ENCODE peak calls at places on chromosomes 13 and 19, in seven cellular contexts. One of them, this sample, is unnamed.
A peak's percentile ranks its signal among the peaks of the same experiment; 100 is the strongest.

GRCh38 chr13:31328549-31329229 is 128.9 kb downstream of the B3GLCT start:
- DNase-seq in body of pancreas: no peak
- DNase-seq in AG09319: no peak
- DNase-seq in lower leg skin: no peak
- DNase-seq in A549: no peak
- DNase-seq in progenitor cell of endocrine pancreas: no peak
- DNase-seq in WTC11: no peak
- DNase-seq in this sample: no peak

GRCh38 chr13:100559886-100560285 is 28.7 kb downstream of the GGACT start:
- DNase-seq in body of pancreas: no peak
- DNase-seq in AG09319: no peak
- DNase-seq in lower leg skin: no peak
- DNase-seq in A549: no peak
- DNase-seq in progenitor cell of endocrine pancreas: no peak
- DNase-seq in WTC11: no peak
- DNase-seq in this sample: no peak

GRCh38 chr13:65882810-65883209 is 1347.3 kb downstream of the PCDH9 start:
- DNase-seq in body of pancreas: no peak
- DNase-seq in AG09319: no peak
- DNase-seq in lower leg skin: no peak
- DNase-seq in A549: no peak
- DNase-seq in progenitor cell of endocrine pancreas: no peak
- DNase-seq in WTC11: peak; percentile 11
- DNase-seq in this sample: no peak

GRCh38 chr19:11418518-11419506 is at the start of gene RGL3:
- DNase-seq in body of pancreas: peak; percentile 70
- DNase-seq in AG09319: no peak
- DNase-seq in lower leg skin: no peak
- DNase-seq in A549: no peak
- DNase-seq in progenitor cell of endocrine pancreas: peak; percentile 79
- DNase-seq in WTC11: peak; percentile 93
- DNase-seq in this sample: peak; percentile 53

GRCh38 chr13:110023729-110024645 is 237.6 kb upstream of the IRS2 start:
- DNase-seq in body of pancreas: peak; percentile 56
- DNase-seq in AG09319: no peak
- DNase-seq in lower leg skin: no peak
- DNase-seq in A549: no peak
- DNase-seq in progenitor cell of endocrine pancreas: no peak
- DNase-seq in WTC11: no peak
- DNase-seq in this sample: no peak

GRCh38 chr19:10432736-10433130 is 12.4 kb downstream of the PDE4A start:
- DNase-seq in body of pancreas: peak; percentile 73
- DNase-seq in AG09319: no peak
- DNase-seq in lower leg skin: no peak
- DNase-seq in A549: no peak
- DNase-seq in progenitor cell of endocrine pancreas: no peak
- DNase-seq in WTC11: no peak
- DNase-seq in this sample: no peak

GRCh38 chr13:76887070-76887563 is 912 bp upstream of the KCTD12 start:
- DNase-seq in body of pancreas: no peak
- DNase-seq in AG09319: no peak
- DNase-seq in lower leg skin: no peak
- DNase-seq in A549: no peak
- DNase-seq in progenitor cell of endocrine pancreas: no peak
- DNase-seq in WTC11: peak; percentile 45
- DNase-seq in this sample: peak; percentile 35

GRCh38 chr13:30196025-30196424 is 111.3 kb downstream of the KATNAL1 start:
- DNase-seq in body of pancreas: no peak
- DNase-seq in AG09319: no peak
- DNase-seq in lower leg skin: no peak
- DNase-seq in A549: no peak
- DNase-seq in progenitor cell of endocrine pancreas: no peak
- DNase-seq in WTC11: peak; percentile 55
- DNase-seq in this sample: no peak

GRCh38 chr19:40232949-40233810 is 6.7 kb upstream of the CCNP start:
- DNase-seq in body of pancreas: no peak
- DNase-seq in AG09319: no peak
- DNase-seq in lower leg skin: no peak
- DNase-seq in A549: no peak
- DNase-seq in progenitor cell of endocrine pancreas: no peak
- DNase-seq in WTC11: no peak
- DNase-seq in this sample: no peak

GRCh38 chr13:50594276-50594970 is 249.1 kb downstream of the DLEU7 start:
- DNase-seq in body of pancreas: no peak
- DNase-seq in AG09319: no peak
- DNase-seq in lower leg skin: no peak
- DNase-seq in A549: no peak
- DNase-seq in progenitor cell of endocrine pancreas: peak; percentile 20
- DNase-seq in WTC11: peak; percentile 43
- DNase-seq in this sample: peak; percentile 14

GRCh38 chr19:29812881-29813275 is 1.1 kb downstream of the CCNE1 start:
- DNase-seq in body of pancreas: no peak
- DNase-seq in AG09319: no peak
- DNase-seq in lower leg skin: no peak
- DNase-seq in A549: no peak
- DNase-seq in progenitor cell of endocrine pancreas: no peak
- DNase-seq in WTC11: no peak
- DNase-seq in this sample: peak; percentile 27

GRCh38 chr13:50365683-50366391 is 350.6 kb downstream of the KCNRG start:
- DNase-seq in body of pancreas: peak; percentile 57
- DNase-seq in AG09319: no peak
- DNase-seq in lower leg skin: no peak
- DNase-seq in A549: peak; percentile 59
- DNase-seq in progenitor cell of endocrine pancreas: no peak
- DNase-seq in WTC11: no peak
- DNase-seq in this sample: peak; percentile 34

GRCh38 chr19:37931941-37932655 is 25.1 kb downstream of the SIPA1L3 start:
- DNase-seq in body of pancreas: peak; percentile 92
- DNase-seq in AG09319: no peak
- DNase-seq in lower leg skin: peak; percentile 75
- DNase-seq in A549: peak; percentile 96
- DNase-seq in progenitor cell of endocrine pancreas: peak; percentile 62
- DNase-seq in WTC11: peak; percentile 69
- DNase-seq in this sample: peak; percentile 93

GRCh38 chr19:34173145-34173956 is 1.0 kb downstream of the LSM14A start:
- DNase-seq in body of pancreas: peak; percentile 44
- DNase-seq in AG09319: no peak
- DNase-seq in lower leg skin: peak; percentile 47
- DNase-seq in A549: peak; percentile 69
- DNase-seq in progenitor cell of endocrine pancreas: peak; percentile 18
- DNase-seq in WTC11: peak; percentile 59
- DNase-seq in this sample: peak; percentile 64

GRCh38 chr13:51620165-51620983 is 36.1 kb downstream of the WDFY2 start:
- DNase-seq in body of pancreas: no peak
- DNase-seq in AG09319: no peak
- DNase-seq in lower leg skin: no peak
- DNase-seq in A549: no peak
- DNase-seq in progenitor cell of endocrine pancreas: no peak
- DNase-seq in WTC11: no peak
- DNase-seq in this sample: no peak

GRCh38 chr13:112968910-112969691 is at the start of gene MCF2L:
- DNase-seq in body of pancreas: peak; percentile 66
- DNase-seq in AG09319: peak; percentile 5
- DNase-seq in lower leg skin: no peak
- DNase-seq in A549: peak; percentile 16
- DNase-seq in progenitor cell of endocrine pancreas: no peak
- DNase-seq in WTC11: no peak
- DNase-seq in this sample: peak; percentile 77

GRCh38 chr13:114154476-114154875 is 22.1 kb upstream of the RASA3 start:
- DNase-seq in body of pancreas: no peak
- DNase-seq in AG09319: no peak
- DNase-seq in lower leg skin: no peak
- DNase-seq in A549: no peak
- DNase-seq in progenitor cell of endocrine pancreas: no peak
- DNase-seq in WTC11: no peak
- DNase-seq in this sample: no peak

GRCh38 chr13:35925669-35926068 is 205.5 kb downstream of the DCLK1 start:
- DNase-seq in body of pancreas: no peak
- DNase-seq in AG09319: no peak
- DNase-seq in lower leg skin: no peak
- DNase-seq in A549: no peak
- DNase-seq in progenitor cell of endocrine pancreas: no peak
- DNase-seq in WTC11: no peak
- DNase-seq in this sample: no peak

GRCh38 chr13:111184685-111185401 is 69.7 kb downstream of the ARHGEF7 start:
- DNase-seq in body of pancreas: no peak
- DNase-seq in AG09319: no peak
- DNase-seq in lower leg skin: no peak
- DNase-seq in A549: no peak
- DNase-seq in progenitor cell of endocrine pancreas: no peak
- DNase-seq in WTC11: no peak
- DNase-seq in this sample: no peak

GRCh38 chr19:33156354-33156753 is 24.4 kb downstream of the WDR88 start:
- DNase-seq in body of pancreas: no peak
- DNase-seq in AG09319: no peak
- DNase-seq in lower leg skin: no peak
- DNase-seq in A549: no peak
- DNase-seq in progenitor cell of endocrine pancreas: no peak
- DNase-seq in WTC11: no peak
- DNase-seq in this sample: no peak

GRCh38 chr13:68234278-68234677 is 1004.1 kb upstream of the PCDH9 start:
- DNase-seq in body of pancreas: no peak
- DNase-seq in AG09319: no peak
- DNase-seq in lower leg skin: no peak
- DNase-seq in A549: peak; percentile 3
- DNase-seq in progenitor cell of endocrine pancreas: no peak
- DNase-seq in WTC11: no peak
- DNase-seq in this sample: peak; percentile 6

GRCh38 chr13:94112227-94112626 is 367.3 kb downstream of the DCT start:
- DNase-seq in body of pancreas: peak; percentile 34
- DNase-seq in AG09319: peak; percentile 77
- DNase-seq in lower leg skin: peak; percentile 26
- DNase-seq in A549: peak; percentile 4
- DNase-seq in progenitor cell of endocrine pancreas: no peak
- DNase-seq in WTC11: no peak
- DNase-seq in this sample: peak; percentile 19

GRCh38 chr13:106548064-106548696 is 12.7 kb upstream of the EFNB2 start:
- DNase-seq in body of pancreas: no peak
- DNase-seq in AG09319: no peak
- DNase-seq in lower leg skin: no peak
- DNase-seq in A549: peak; percentile 37
- DNase-seq in progenitor cell of endocrine pancreas: no peak
- DNase-seq in WTC11: no peak
- DNase-seq in this sample: no peak

GRCh38 chr19:12834418-12834943 is at the start of gene RTBDN:
- DNase-seq in body of pancreas: no peak
- DNase-seq in AG09319: no peak
- DNase-seq in lower leg skin: no peak
- DNase-seq in A549: no peak
- DNase-seq in progenitor cell of endocrine pancreas: no peak
- DNase-seq in WTC11: peak; percentile 46
- DNase-seq in this sample: no peak

GRCh38 chr19:12834976-12835757 is 788 bp upstream of the RTBDN start:
- DNase-seq in body of pancreas: no peak
- DNase-seq in AG09319: no peak
- DNase-seq in lower leg skin: no peak
- DNase-seq in A549: peak; percentile 52
- DNase-seq in progenitor cell of endocrine pancreas: no peak
- DNase-seq in WTC11: peak; percentile 74
- DNase-seq in this sample: peak; percentile 46

GRCh38 chr19:12833418-12833746 is 997 bp downstream of the RTBDN start:
- DNase-seq in body of pancreas: no peak
- DNase-seq in AG09319: no peak
- DNase-seq in lower leg skin: no peak
- DNase-seq in A549: no peak
- DNase-seq in progenitor cell of endocrine pancreas: no peak
- DNase-seq in WTC11: no peak
- DNase-seq in this sample: no peak

GRCh38 chr19:12836529-12836863 is 1.8 kb upstream of the MAST1 start:
- DNase-seq in body of pancreas: no peak
- DNase-seq in AG09319: no peak
- DNase-seq in lower leg skin: no peak
- DNase-seq in A549: no peak
- DNase-seq in progenitor cell of endocrine pancreas: no peak
- DNase-seq in WTC11: no peak
- DNase-seq in this sample: no peak

GRCh38 chr19:12833747-12834417 is 497 bp downstream of the RTBDN start:
- DNase-seq in body of pancreas: no peak
- DNase-seq in AG09319: no peak
- DNase-seq in lower leg skin: no peak
- DNase-seq in A549: no peak
- DNase-seq in progenitor cell of endocrine pancreas: peak; percentile 23
- DNase-seq in WTC11: peak; percentile 71
- DNase-seq in this sample: peak; percentile 57
- TF ChIP-seq CTCF in body of pancreas: no peak
- TF ChIP-seq CTCF in AG09319: no peak
- TF ChIP-seq CTCF in lower leg skin: no peak
- TF ChIP-seq CTCF in A549: no peak
- TF ChIP-seq CTCF in progenitor cell of endocrine pancreas: no peak
- TF ChIP-seq CTCF in WTC11: no peak
- TF ChIP-seq CTCF in this sample: no peak

GRCh38 chr19:49475995-49476880 is 2.2 kb downstream of the FLT3LG start:
- DNase-seq in body of pancreas: no peak
- DNase-seq in AG09319: no peak
- DNase-seq in lower leg skin: no peak
- DNase-seq in A549: peak; percentile 80
- DNase-seq in progenitor cell of endocrine pancreas: peak; percentile 77
- DNase-seq in WTC11: peak; percentile 96
- DNase-seq in this sample: no peak
- TF ChIP-seq CTCF in body of pancreas: no peak
- TF ChIP-seq CTCF in AG09319: peak; percentile 64
- TF ChIP-seq CTCF in lower leg skin: no peak
- TF ChIP-seq CTCF in A549: peak; percentile 50
- TF ChIP-seq CTCF in progenitor cell of endocrine pancreas: peak; percentile 70
- TF ChIP-seq CTCF in WTC11: peak; percentile 37
- TF ChIP-seq CTCF in this sample: peak; percentile 26

DNA sequence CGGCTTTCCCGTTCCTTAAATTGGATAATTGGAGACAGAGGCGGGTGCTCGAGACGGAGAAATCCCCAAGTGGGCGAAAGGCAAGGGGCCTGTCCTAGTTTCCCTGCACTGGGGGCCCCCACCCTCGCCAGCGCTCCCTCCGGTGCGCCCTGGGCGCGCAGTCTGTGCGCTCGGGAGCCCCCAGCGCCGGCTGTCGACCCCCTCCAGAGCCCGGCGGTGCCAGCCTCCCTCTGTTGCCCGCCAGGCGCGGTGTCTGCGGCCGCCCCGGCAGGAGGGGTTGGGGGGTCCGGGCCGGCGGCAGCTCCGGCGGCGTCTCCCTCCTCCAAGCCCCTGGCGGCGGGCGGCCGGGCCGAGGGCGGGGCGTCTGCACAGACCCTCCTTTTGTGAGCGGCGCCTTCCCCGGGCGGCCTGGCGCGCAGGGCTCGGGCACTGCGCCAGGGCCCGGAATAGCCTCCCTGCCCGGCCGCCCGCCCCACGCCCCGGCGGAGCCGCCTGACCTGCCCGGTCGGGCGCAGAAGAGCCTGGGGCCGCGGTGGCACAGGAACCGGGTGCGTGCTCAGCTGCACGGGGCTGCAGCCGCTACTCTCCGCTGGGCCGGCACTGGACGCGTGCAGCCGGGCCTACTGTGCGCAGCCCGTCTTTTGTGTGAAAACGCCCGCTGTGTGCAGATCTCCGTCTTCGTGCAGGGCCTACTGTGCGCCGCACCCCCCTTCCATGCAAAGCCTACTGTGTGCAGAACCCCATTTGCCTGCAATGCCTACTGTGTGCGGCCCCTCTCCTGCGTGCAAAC is 13.2 kb downstream of the GADD45B start:
- DNase-seq in body of pancreas: peak; percentile 83
- DNase-seq in AG09319: no peak
- DNase-seq in lower leg skin: no peak
- DNase-seq in A549: peak; percentile 53
- DNase-seq in progenitor cell of endocrine pancreas: peak; percentile 32
- DNase-seq in WTC11: peak; percentile 66
- DNase-seq in this sample: peak; percentile 79
- TF ChIP-seq CTCF in body of pancreas: no peak
- TF ChIP-seq CTCF in AG09319: no peak
- TF ChIP-seq CTCF in lower leg skin: no peak
- TF ChIP-seq CTCF in A549: no peak
- TF ChIP-seq CTCF in progenitor cell of endocrine pancreas: no peak
- TF ChIP-seq CTCF in WTC11: no peak
- TF ChIP-seq CTCF in this sample: no peak

GRCh38 chr19:7004313-7004931 is 16.8 kb downstream of the MBD3L2B start:
- DNase-seq in body of pancreas: no peak
- DNase-seq in AG09319: no peak
- DNase-seq in lower leg skin: no peak
- DNase-seq in A549: peak; percentile 56
- DNase-seq in progenitor cell of endocrine pancreas: no peak
- DNase-seq in WTC11: no peak
- DNase-seq in this sample: no peak
- TF ChIP-seq CTCF in body of pancreas: no peak
- TF ChIP-seq CTCF in AG09319: peak; percentile 61
- TF ChIP-seq CTCF in lower leg skin: no peak
- TF ChIP-seq CTCF in A549: peak; percentile 52
- TF ChIP-seq CTCF in progenitor cell of endocrine pancreas: peak; percentile 63
- TF ChIP-seq CTCF in WTC11: no peak
- TF ChIP-seq CTCF in this sample: no peak

This sample was measured in mucosa of descending colon.